ENCODE peak calls at places on chromosomes 3 and 15, in nine cellular contexts. P is sigmoid colon, N is gastrocnemius medialis, J is upper lobe of right lung, U is iPS DF 6.9, X is tibial nerve, Y is right cardiac atrium, Z is lower lobe of right lung, C is left ventricle myocardium inferior. T is an unnamed sample.
A peak's percentile ranks its signal among the peaks of the same experiment; 100 is the strongest.

GRCh38 chr3:154228561-154229216 is 95.6 kb downstream of the DHX36 start:
- DNase-seq in N (no peak), Z (no peak), X (no peak), J (no peak), U (no peak), Y (no peak), C (no peak), P (no peak), T (no peak)

GRCh38 chr15:85453144-85453872 is 72.9 kb downstream of the AKAP13 start:
- DNase-seq in J (no peak), Z (no peak), P (no peak), C (no peak), U (no peak), N (no peak), Y (no peak), X (no peak), T (no peak)

GRCh38 chr15:67736810-67737209 is 88.5 kb upstream of the SKOR1 start:
- DNase-seq in J (no peak), N (no peak), Z (no peak), C (no peak), X (no peak), Y (no peak), P (no peak), U (no peak), T (no peak)

GRCh38 chr3:32743934-32744333 is 58.9 kb downstream of the CNOT10 start:
- DNase-seq in P (no peak), J (no peak), X (no peak), C (no peak), N (no peak), Y (no peak), U (no peak), Z (no peak), T (no peak)

GRCh38 chr3:86954751-86955150 is 36.2 kb downstream of the VGLL3 start:
- DNase-seq in P (no peak), Y (no peak), N (no peak), U (no peak), Z (no peak), J (no peak), C (no peak), X (no peak), T (no peak)

GRCh38 chr3:71813704-71814103 is 28.8 kb upstream of the PROK2 start:
- DNase-seq in C (no peak), P (no peak), J (no peak), Y (no peak), Z (no peak), X (no peak), N (no peak), U (no peak), T (no peak)

GRCh38 chr15:100291106-100291505 is 50.7 kb downstream of the ADAMTS17 start:
- DNase-seq in N (no peak), Y (no peak), P (no peak), J (no peak), U (no peak), C (no peak), X (no peak), Z (no peak), T (no peak)

GRCh38 chr3:190546881-190547510 is 33.1 kb downstream of the IL1RAP start:
- DNase-seq in U (no peak), Y (no peak), P (no peak), X (no peak), N (no peak), C (no peak), J (no peak), Z (no peak), T (no peak)

GRCh38 chr15:82196353-82196752 is 66.2 kb downstream of the EFL1 start:
- DNase-seq in X (no peak), J (no peak), N (no peak), C (no peak), Z (no peak), U (no peak), P (no peak), Y (no peak), T (no peak)

GRCh38 chr3:136326316-136326715 is 76.2 kb downstream of the PCCB start:
- DNase-seq in U (no peak), Y (no peak), J (no peak), N (no peak), Z (no peak), X (no peak), C (no peak), P (no peak), T (no peak)

GRCh38 chr15:68279779-68280745 is 2.5 kb downstream of the FEM1B start:
- DNase-seq in N (peak; percentile 61), X (no peak), U (no peak), J (no peak), Y (no peak), C (no peak), P (no peak), Z (no peak), T (no peak)

GRCh38 chr3:13667330-13667729 is 118.4 kb downstream of the FBLN2 start:
- DNase-seq in P (no peak), C (no peak), Z (no peak), U (no peak), Y (no peak), X (no peak), J (no peak), N (no peak), T (no peak)

GRCh38 chr3:138196023-138196422 is 8.9 kb downstream of the ARMC8 start:
- DNase-seq in U (no peak), X (no peak), C (no peak), P (no peak), Y (no peak), J (no peak), N (no peak), Z (no peak), T (no peak)

GRCh38 chr3:146274833-146275232 is 23.9 kb upstream of the PLSCR4 start:
- DNase-seq in C (no peak), X (no peak), J (no peak), U (no peak), Y (no peak), Z (no peak), P (no peak), N (no peak), T (no peak)

GRCh38 chr3:25430942-25431570 is 3.0 kb downstream of the RARB start:
- DNase-seq in Y (no peak), Z (no peak), J (no peak), C (no peak), X (no peak), N (no peak), U (no peak), P (no peak), T (no peak)

GRCh38 chr3:25433868-25434267 is 5.8 kb downstream of the RARB start:
- DNase-seq in Y (peak; percentile 70), C (peak; percentile 25), N (no peak), X (no peak), J (no peak), U (no peak), Z (no peak), P (no peak), T (no peak)

GRCh38 chr3:25432191-25432720 is 4.2 kb downstream of the RARB start:
- DNase-seq in Y (no peak), N (no peak), X (no peak), U (no peak), J (no peak), P (no peak), Z (no peak), C (no peak), T (no peak)

GRCh38 chr3:25429960-25430941 is 2.2 kb downstream of the RARB start:
- DNase-seq in J (no peak), N (no peak), Y (no peak), U (no peak), P (no peak), C (no peak), Z (no peak), X (no peak), T (no peak)

GRCh38 chr3:25433106-25433505 is 5.0 kb downstream of the RARB start:
- DNase-seq in J (no peak), Z (no peak), U (no peak), C (no peak), Y (no peak), X (no peak), N (no peak), P (no peak), T (no peak)
- H3K27ac ChIP-seq in J (peak overlapping the region; percentile 32), Z (no peak overlapping the region), U (no peak overlapping the region), C (peak overlapping the region; percentile 96), Y (peak overlapping the region; percentile 64), X (peak overlapping the region; percentile 85), N (peak overlapping the region; percentile 47), P (peak overlapping the region; percentile 95), T (no peak overlapping the region)

DNA sequence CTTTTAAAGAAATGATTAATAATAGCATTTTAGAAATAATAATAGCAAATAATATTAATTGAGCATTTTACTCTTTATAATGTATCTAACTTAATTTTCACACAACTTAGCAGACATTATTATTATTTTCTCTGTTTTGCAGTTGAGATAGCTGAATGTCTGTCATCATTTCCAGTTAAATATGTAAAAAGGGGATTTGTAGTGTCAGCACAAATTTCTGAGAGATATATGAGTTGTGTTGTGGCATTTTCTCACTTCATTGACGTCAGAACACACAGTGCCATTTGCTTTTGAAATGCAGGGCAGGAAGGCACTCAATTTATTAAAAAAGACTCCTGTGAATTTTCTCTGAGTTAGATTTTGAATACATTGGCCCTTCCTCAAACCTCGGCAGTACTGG is 111.0 kb downstream of the GRM7 start:
- DNase-seq in N (no peak), X (no peak), Y (no peak), P (no peak), Z (no peak), J (no peak), C (no peak), U (no peak), T (no peak)
- H3K27me3 ChIP-seq in N (no peaks in the 10 kb centered on the region), X (no peaks in the 10 kb centered on the region), Y (no peaks in the 10 kb centered on the region), P (no peaks in the 10 kb centered on the region), Z (no peaks in the 10 kb centered on the region), J (no peaks in the 10 kb centered on the region), C (no peaks in the 10 kb centered on the region), U (no peaks in the 10 kb centered on the region), T (no peaks in the 10 kb centered on the region)

GRCh38 chr3:128490650-128491070 is 2.3 kb downstream of the GATA2 start:
- DNase-seq in C (no peak), Y (no peak), J (peak; percentile 62), U (no peak), Z (no peak), P (no peak), N (no peak), X (no peak), T (no peak)
- H3K4me1 ChIP-seq in C (peaks cover 78% of the 10 kb centered on the region), Y (no peaks in the 10 kb centered on the region), J (peaks cover 36% of the 10 kb centered on the region), U (peaks cover 12% of the 10 kb centered on the region), Z (peaks cover 60% of the 10 kb centered on the region), P (peaks cover 63% of the 10 kb centered on the region), N (peaks cover 22% of the 10 kb centered on the region), X (peaks cover 53% of the 10 kb centered on the region), T (no peaks in the 10 kb centered on the region)

DNA sequence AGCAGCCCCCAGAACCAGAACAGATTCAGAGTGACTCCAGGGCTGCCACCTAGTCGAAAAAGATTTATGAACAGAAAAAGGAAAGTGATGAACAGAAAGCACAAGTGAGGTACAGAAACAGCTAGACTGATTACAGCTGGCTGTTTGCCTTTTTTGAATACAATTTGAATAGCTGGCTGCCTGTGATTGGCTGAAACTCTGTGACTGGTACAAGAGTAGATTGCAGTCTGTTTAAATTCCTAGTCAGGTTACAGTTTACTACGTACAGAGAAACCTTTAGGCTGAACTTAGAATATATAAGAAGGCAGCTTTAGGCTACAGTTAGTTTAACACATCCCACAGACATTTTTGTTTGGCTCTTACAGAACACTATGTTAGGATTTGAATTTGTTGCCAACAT is 10.0 kb downstream of the CCDC13 start:
- DNase-seq in Z (no peak), N (no peak), J (no peak), X (no peak), P (no peak), U (no peak), C (no peak), Y (no peak), T (no peak)
- H3K27ac ChIP-seq in Z (peak overlapping the region; percentile 39), N (no peak overlapping the region), J (peak overlapping the region; percentile 17), X (no peak overlapping the region), P (no peak overlapping the region), U (no peak overlapping the region), C (no peak overlapping the region), Y (no peak overlapping the region), T (no peak overlapping the region)